ENCODE peak calls at places on chromosomes 16 and 17, in six cellular contexts. One of them, this sample, is unnamed.

GRCh38 chr17:6558932-6559752 is 2.8 kb upstream of the PITPNM3 start:
- ATAC-seq in upper lobe of left lung: no peak
- ATAC-seq in K562: no peak
- ATAC-seq in HepG2: peak
- ATAC-seq in HCT116: no peak
- ATAC-seq in GM12878: no peak
- ATAC-seq in this sample: no peak

GRCh38 chr16:31129568-31130335 is 5.8 kb downstream of the PRSS8 start:
- ATAC-seq in upper lobe of left lung: no peak
- ATAC-seq in K562: no peak
- ATAC-seq in HepG2: no peak
- ATAC-seq in HCT116: no peak
- ATAC-seq in GM12878: no peak
- ATAC-seq in this sample: no peak

GRCh38 chr16:88601313-88602036 is 31.3 kb downstream of the ZC3H18 start:
- ATAC-seq in upper lobe of left lung: peak
- ATAC-seq in K562: no peak
- ATAC-seq in HepG2: no peak
- ATAC-seq in HCT116: no peak
- ATAC-seq in GM12878: no peak
- ATAC-seq in this sample: no peak

GRCh38 chr16:48277158-48277557 is 29.8 kb upstream of the ABCC11 start:
- ATAC-seq in upper lobe of left lung: no peak
- ATAC-seq in K562: no peak
- ATAC-seq in HepG2: no peak
- ATAC-seq in HCT116: no peak
- ATAC-seq in GM12878: no peak
- ATAC-seq in this sample: no peak

GRCh38 chr17:35254107-35254802 is 11.4 kb downstream of the SLFN5 start:
- ATAC-seq in upper lobe of left lung: peak
- ATAC-seq in K562: no peak
- ATAC-seq in HepG2: peak
- ATAC-seq in HCT116: peak
- ATAC-seq in GM12878: no peak
- ATAC-seq in this sample: peak

GRCh38 chr17:39665642-39666221 is 583 bp downstream of the TCAP start:
- ATAC-seq in upper lobe of left lung: no peak
- ATAC-seq in K562: no peak
- ATAC-seq in HepG2: peak
- ATAC-seq in HCT116: no peak
- ATAC-seq in GM12878: peak
- ATAC-seq in this sample: no peak

GRCh38 chr17:65530985-65531507 is 30.4 kb downstream of the AXIN2 start:
- ATAC-seq in upper lobe of left lung: peak
- ATAC-seq in K562: no peak
- ATAC-seq in HepG2: no peak
- ATAC-seq in HCT116: no peak
- ATAC-seq in GM12878: no peak
- ATAC-seq in this sample: peak

GRCh38 chr16:87471278-87472141 is 21.3 kb downstream of the ZCCHC14 start:
- ATAC-seq in upper lobe of left lung: no peak
- ATAC-seq in K562: peak
- ATAC-seq in HepG2: peak
- ATAC-seq in HCT116: no peak
- ATAC-seq in GM12878: no peak
- ATAC-seq in this sample: no peak

GRCh38 chr17:48556534-48557401 is 11.9 kb upstream of the HOXB2 start:
- ATAC-seq in upper lobe of left lung: no peak
- ATAC-seq in K562: no peak
- ATAC-seq in HepG2: no peak
- ATAC-seq in HCT116: no peak
- ATAC-seq in GM12878: no peak
- ATAC-seq in this sample: peak

GRCh38 chr16:82769845-82770244 is 143.1 kb downstream of the CDH13 start:
- ATAC-seq in upper lobe of left lung: no peak
- ATAC-seq in K562: no peak
- ATAC-seq in HepG2: no peak
- ATAC-seq in HCT116: no peak
- ATAC-seq in GM12878: no peak
- ATAC-seq in this sample: no peak

GRCh38 chr17:29827179-29827578 is 102.8 kb downstream of the SSH2 start:
- ATAC-seq in upper lobe of left lung: no peak
- ATAC-seq in K562: no peak
- ATAC-seq in HepG2: no peak
- ATAC-seq in HCT116: no peak
- ATAC-seq in GM12878: no peak
- ATAC-seq in this sample: no peak

GRCh38 chr17:47708864-47709541 is 15.0 kb downstream of the TBKBP1 start:
- ATAC-seq in upper lobe of left lung: no peak
- ATAC-seq in K562: no peak
- ATAC-seq in HepG2: no peak
- ATAC-seq in HCT116: no peak
- ATAC-seq in GM12878: no peak
- ATAC-seq in this sample: peak

GRCh38 chr17:67959510-67959909 is 36.8 kb downstream of the C17orf58 start:
- ATAC-seq in upper lobe of left lung: no peak
- ATAC-seq in K562: no peak
- ATAC-seq in HepG2: no peak
- ATAC-seq in HCT116: no peak
- ATAC-seq in GM12878: no peak
- ATAC-seq in this sample: no peak

GRCh38 chr17:44934745-44935105 is 12.8 kb downstream of the KIF18B start:
- ATAC-seq in upper lobe of left lung: no peak
- ATAC-seq in K562: no peak
- ATAC-seq in HepG2: no peak
- ATAC-seq in HCT116: no peak
- ATAC-seq in GM12878: no peak
- ATAC-seq in this sample: no peak

GRCh38 chr16:56729351-56729735 is 586 bp upstream of the NUP93 start:
- ATAC-seq in upper lobe of left lung: no peak
- ATAC-seq in K562: peak
- ATAC-seq in HepG2: peak
- ATAC-seq in HCT116: no peak
- ATAC-seq in GM12878: no peak
- ATAC-seq in this sample: peak

GRCh38 chr17:57044976-57045867 is 39.8 kb upstream of the AKAP1 start:
- ATAC-seq in upper lobe of left lung: peak
- ATAC-seq in K562: no peak
- ATAC-seq in HepG2: peak
- ATAC-seq in HCT116: no peak
- ATAC-seq in GM12878: no peak
- ATAC-seq in this sample: peak

GRCh38 chr16:75326333-75326732 is 74.9 kb upstream of the BCAR1 start:
- ATAC-seq in upper lobe of left lung: no peak
- ATAC-seq in K562: no peak
- ATAC-seq in HepG2: no peak
- ATAC-seq in HCT116: no peak
- ATAC-seq in GM12878: no peak
- ATAC-seq in this sample: no peak

GRCh38 chr17:2869604-2870003 is 73.4 kb downstream of the RAP1GAP2 start:
- ATAC-seq in upper lobe of left lung: no peak
- ATAC-seq in K562: no peak
- ATAC-seq in HepG2: no peak
- ATAC-seq in HCT116: no peak
- ATAC-seq in GM12878: no peak
- ATAC-seq in this sample: no peak

GRCh38 chr16:50613281-50613991 is 65.2 kb downstream of the NKD1 start:
- ATAC-seq in upper lobe of left lung: no peak
- ATAC-seq in K562: no peak
- ATAC-seq in HepG2: no peak
- ATAC-seq in HCT116: no peak
- ATAC-seq in GM12878: no peak
- ATAC-seq in this sample: peak

GRCh38 chr17:38748329-38749221 is at the start of gene PCGF2:
- ATAC-seq in upper lobe of left lung: peak
- ATAC-seq in K562: no peak
- ATAC-seq in HepG2: no peak
- ATAC-seq in HCT116: peak
- ATAC-seq in GM12878: no peak
- ATAC-seq in this sample: peak

GRCh38 chr16:56589141-56590039 is at the start of gene MT3:
- ATAC-seq in upper lobe of left lung: no peak
- ATAC-seq in K562: no peak
- ATAC-seq in HepG2: no peak
- ATAC-seq in HCT116: no peak
- ATAC-seq in GM12878: peak
- ATAC-seq in this sample: no peak

GRCh38 chr17:29158515-29159275 is 21.5 kb downstream of the MYO18A start:
- ATAC-seq in upper lobe of left lung: peak
- ATAC-seq in K562: no peak
- ATAC-seq in HepG2: peak
- ATAC-seq in HCT116: no peak
- ATAC-seq in GM12878: no peak
- ATAC-seq in this sample: no peak

GRCh38 chr17:13194887-13195286 is 177.1 kb upstream of the ELAC2 start:
- ATAC-seq in upper lobe of left lung: no peak
- ATAC-seq in K562: no peak
- ATAC-seq in HepG2: no peak
- ATAC-seq in HCT116: no peak
- ATAC-seq in GM12878: no peak
- ATAC-seq in this sample: no peak

GRCh38 chr17:7955414-7956042 is 23.5 kb downstream of the CNTROB start:
- ATAC-seq in upper lobe of left lung: peak
- ATAC-seq in K562: no peak
- ATAC-seq in HepG2: no peak
- ATAC-seq in HCT116: no peak
- ATAC-seq in GM12878: no peak
- ATAC-seq in this sample: no peak

GRCh38 chr16:67449739-67450138 is 18.8 kb downstream of the HSD11B2 start:
- ATAC-seq in upper lobe of left lung: no peak
- ATAC-seq in K562: no peak
- ATAC-seq in HepG2: no peak
- ATAC-seq in HCT116: no peak
- ATAC-seq in GM12878: no peak
- ATAC-seq in this sample: no peak

GRCh38 chr16:71758293-71758760 is 33.8 kb upstream of the PHLPP2 start:
- ATAC-seq in upper lobe of left lung: no peak
- ATAC-seq in K562: no peak
- ATAC-seq in HepG2: peak
- ATAC-seq in HCT116: no peak
- ATAC-seq in GM12878: no peak
- ATAC-seq in this sample: no peak

GRCh38 chr16:57729182-57729484 is 6.4 kb upstream of the KATNB1 start:
- ATAC-seq in upper lobe of left lung: no peak
- ATAC-seq in K562: no peak
- ATAC-seq in HepG2: no peak
- ATAC-seq in HCT116: no peak
- ATAC-seq in GM12878: no peak
- ATAC-seq in this sample: no peak

DNA sequence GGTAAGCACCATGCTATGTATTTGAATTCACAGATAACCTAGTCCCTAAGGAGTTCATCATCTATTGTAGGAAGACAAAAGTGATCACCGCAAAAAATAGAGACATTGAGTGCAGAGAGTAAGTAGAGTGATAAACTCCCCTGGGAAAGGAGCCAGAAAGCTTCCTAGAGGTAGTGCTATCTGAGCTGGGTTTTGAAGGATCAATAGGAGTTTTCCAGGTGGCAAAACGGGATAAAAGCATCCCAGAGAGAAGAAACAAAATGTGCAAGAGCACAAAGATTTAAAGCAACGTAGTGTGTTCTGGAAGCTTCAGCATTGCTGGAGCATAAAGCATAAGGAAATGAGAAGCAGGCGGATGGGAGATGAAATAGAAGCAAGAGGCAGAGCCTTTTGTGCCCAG is 120.7 kb upstream of the PLCG2 start:
- ATAC-seq in upper lobe of left lung: no peak
- ATAC-seq in K562: no peak
- ATAC-seq in HepG2: no peak
- ATAC-seq in HCT116: no peak
- ATAC-seq in GM12878: no peak
- ATAC-seq in this sample: no peak
- TF ChIP-seq POLR2AphosphoS5 in upper lobe of left lung: no peak
- TF ChIP-seq POLR2AphosphoS5 in K562: no peak
- TF ChIP-seq POLR2AphosphoS5 in HepG2: no peak
- TF ChIP-seq POLR2AphosphoS5 in HCT116: no peak
- TF ChIP-seq POLR2AphosphoS5 in GM12878: no peak
- TF ChIP-seq POLR2AphosphoS5 in this sample: no peak

GRCh38 chr17:64506201-64506575 is at the start of gene DDX5:
- ATAC-seq in upper lobe of left lung: peak
- ATAC-seq in K562: peak
- ATAC-seq in HepG2: peak
- ATAC-seq in HCT116: peak
- ATAC-seq in GM12878: peak
- ATAC-seq in this sample: peak
- TF ChIP-seq POLR2A in upper lobe of left lung: peak
- TF ChIP-seq POLR2A in K562: peak
- TF ChIP-seq POLR2A in HepG2: peak
- TF ChIP-seq POLR2A in HCT116: peak
- TF ChIP-seq POLR2A in GM12878: peak
- TF ChIP-seq POLR2A in this sample: peak

DNA sequence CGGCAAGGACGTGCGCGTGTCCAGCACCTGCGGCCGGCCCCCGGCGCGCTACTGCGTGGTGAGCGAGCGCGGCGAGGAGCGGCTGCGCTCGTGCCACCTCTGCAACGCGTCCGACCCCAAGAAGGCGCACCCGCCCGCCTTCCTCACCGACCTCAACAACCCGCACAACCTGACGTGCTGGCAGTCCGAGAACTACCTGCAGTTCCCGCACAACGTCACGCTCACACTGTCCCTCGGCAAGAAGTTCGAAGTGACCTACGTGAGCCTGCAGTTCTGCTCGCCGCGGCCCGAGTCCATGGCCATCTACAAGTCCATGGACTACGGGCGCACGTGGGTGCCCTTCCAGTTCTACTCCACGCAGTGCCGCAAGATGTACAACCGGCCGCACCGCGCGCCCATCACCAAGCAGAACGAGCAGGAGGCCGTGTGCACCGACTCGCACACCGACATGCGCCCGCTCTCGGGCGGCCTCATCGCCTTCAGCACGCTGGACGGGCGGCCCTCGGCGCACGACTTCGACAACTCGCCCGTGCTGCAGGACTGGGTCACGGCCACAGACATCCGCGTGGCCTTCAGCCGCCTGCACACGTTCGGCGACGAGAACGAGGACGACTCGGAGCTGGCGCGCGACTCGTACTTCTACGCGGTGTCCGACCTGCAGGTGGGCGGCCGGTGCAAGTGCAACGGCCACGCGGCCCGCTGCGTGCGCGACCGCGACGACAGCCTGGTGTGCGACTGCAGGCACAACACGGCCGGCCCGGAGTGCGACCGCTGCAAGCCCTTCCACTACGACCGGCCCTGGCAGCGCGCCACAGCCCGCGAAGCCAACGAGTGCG is 1.5 kb downstream of the NTN1 start:
- ATAC-seq in upper lobe of left lung: no peak
- ATAC-seq in K562: no peak
- ATAC-seq in HepG2: no peak
- ATAC-seq in HCT116: no peak
- ATAC-seq in GM12878: no peak
- ATAC-seq in this sample: peak
- H3K4me3 ChIP-seq in upper lobe of left lung: peak
- H3K4me3 ChIP-seq in K562: no peak
- H3K4me3 ChIP-seq in HepG2: no peak
- H3K4me3 ChIP-seq in HCT116: no peak
- H3K4me3 ChIP-seq in GM12878: no peak
- H3K4me3 ChIP-seq in this sample: peak

DNA sequence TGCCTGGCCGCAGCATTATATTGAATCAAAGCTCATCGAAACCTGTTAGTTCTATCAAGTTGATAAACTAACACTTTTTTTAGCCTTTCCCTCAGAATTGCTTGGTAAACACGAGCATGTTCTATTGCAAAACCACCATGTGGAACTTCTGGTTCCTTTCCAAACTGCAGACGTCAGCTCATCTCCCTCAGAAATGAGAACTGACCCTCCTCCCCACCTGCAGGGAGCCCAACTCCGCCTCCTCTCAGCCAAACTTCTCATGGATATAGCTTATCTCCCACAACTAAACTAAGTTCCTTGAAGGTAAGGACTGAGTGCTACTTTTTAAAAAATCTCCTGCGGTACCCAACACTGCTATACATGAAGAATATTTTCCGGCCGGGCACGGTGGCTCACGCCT is 6.7 kb downstream of the SHMT1 start:
- ATAC-seq in upper lobe of left lung: peak
- ATAC-seq in K562: no peak
- ATAC-seq in HepG2: no peak
- ATAC-seq in HCT116: no peak
- ATAC-seq in GM12878: no peak
- ATAC-seq in this sample: peak
- TF ChIP-seq POLR2AphosphoS5 in upper lobe of left lung: no peak
- TF ChIP-seq POLR2AphosphoS5 in K562: no peak
- TF ChIP-seq POLR2AphosphoS5 in HepG2: no peak
- TF ChIP-seq POLR2AphosphoS5 in HCT116: no peak
- TF ChIP-seq POLR2AphosphoS5 in GM12878: no peak
- TF ChIP-seq POLR2AphosphoS5 in this sample: no peak